ENCODE peak calls at places on chromosomes 7 and 10, in seven cellular contexts. U is GM04504; Y is epithelial cell of esophagus; R is HFFc6; X is CD4-positive, alpha-beta T cell; Z is epithelial cell of proximal tubule; P is DMS79. N is an unnamed sample.

GRCh38 chr7:91397612-91398011 is 133.4 kb downstream of the FZD1 start:
- DNase-seq in U (no peak), Y (no peak), R (no peak), X (no peak), Z (no peak), P (peak), N (no peak)

GRCh38 chr10:130354976-130355795 is 219.0 kb downstream of the GLRX3 start:
- DNase-seq in U (no peak), Y (no peak), R (no peak), X (no peak), Z (no peak), P (no peak), N (no peak)

GRCh38 chr7:129351320-129351719 is 82.9 kb upstream of the STRIP2 start:
- DNase-seq in U (no peak), Y (no peak), R (no peak), X (no peak), Z (no peak), P (no peak), N (no peak)

GRCh38 chr10:1379601-1380000 is 323.4 kb downstream of the WDR37 start:
- DNase-seq in U (no peak), Y (no peak), R (no peak), X (no peak), Z (no peak), P (no peak), N (peak)

GRCh38 chr7:27947581-27948278 is 207.8 kb downstream of the TAX1BP1 start:
- DNase-seq in U (no peak), Y (no peak), R (peak), X (no peak), Z (no peak), P (no peak), N (no peak)

GRCh38 chr7:136887317-136887716 is 18.9 kb downstream of the CHRM2 start:
- DNase-seq in U (no peak), Y (peak), R (no peak), X (no peak), Z (no peak), P (no peak), N (no peak)

GRCh38 chr7:87458148-87458547 is 17.3 kb downstream of the ABCB4 start:
- DNase-seq in U (no peak), Y (no peak), R (no peak), X (no peak), Z (no peak), P (no peak), N (no peak)

GRCh38 chr7:101593556-101593955 is 35.5 kb downstream of the MYL10 start:
- DNase-seq in U (no peak), Y (no peak), R (no peak), X (no peak), Z (no peak), P (no peak), N (no peak)

GRCh38 chr10:117004238-117004626 is 755 bp downstream of the SHTN1 start:
- DNase-seq in U (no peak), Y (peak), R (no peak), X (no peak), Z (no peak), P (no peak), N (no peak)

GRCh38 chr7:131293018-131293417 is 34.7 kb upstream of the MKLN1 start:
- DNase-seq in U (peak), Y (peak), R (peak), X (no peak), Z (no peak), P (no peak), N (no peak)

GRCh38 chr7:64965594-64965993 is 25.2 kb downstream of the ZNF117 start:
- DNase-seq in U (no peak), Y (no peak), R (no peak), X (no peak), Z (no peak), P (no peak), N (no peak)

GRCh38 chr7:22016547-22016946 is 70.8 kb upstream of the CDCA7L start:
- DNase-seq in U (no peak), Y (no peak), R (no peak), X (no peak), Z (no peak), P (no peak), N (no peak)

N was measured in sigmoid colon.